ENCODE peak calls at places on chromosome 21, in five cellular contexts. H is A673, N is HEK293T, L is HTR-8/SVneo, S is brain microvascular endothelial cell. W is an unnamed sample.

GRCh38 chr21:32206631-32207030 is 72.2 kb downstream of the MIS18A start:
- DNase-seq in H (peak; percentile 5), N (no peak), L (no peak), S (no peak), W (no peak)

GRCh38 chr21:16071082-16071481 is 341.3 kb downstream of the USP25 start:
- DNase-seq in H (peak; percentile 60), N (no peak), L (no peak), S (no peak), W (no peak)

GRCh38 chr21:20443558-20444155 is 554.6 kb upstream of the NCAM2 start:
- DNase-seq in H (peak; percentile 6), N (peak; percentile 17), L (no peak), S (no peak), W (no peak)

GRCh38 chr21:44455524-44456206 is 355 bp downstream of the LRRC3 start:
- DNase-seq in H (peak; percentile 49), N (peak; percentile 59), L (peak; percentile 56), S (no peak), W (no peak)

GRCh38 chr21:38831526-38832467 is 26.1 kb downstream of the ETS2 start:
- DNase-seq in H (peak; percentile 60), N (no peak), L (peak; percentile 72), S (peak; percentile 96), W (peak; percentile 93)

GRCh38 chr21:26405735-26406361 is 167.2 kb downstream of the CYYR1 start:
- DNase-seq in H (peak; percentile 59), N (peak; percentile 22), L (peak; percentile 67), S (peak; percentile 84), W (peak; percentile 91)

GRCh38 chr21:46111857-46112730 is 14.2 kb downstream of the COL6A2 start:
- DNase-seq in H (no peak), N (no peak), L (no peak), S (no peak), W (no peak)

GRCh38 chr21:27321791-27322190 is 354.9 kb upstream of the ADAMTS5 start:
- DNase-seq in H (no peak), N (no peak), L (no peak), S (no peak), W (no peak)

GRCh38 chr21:16279658-16280581 is 550.1 kb downstream of the USP25 start:
- DNase-seq in H (no peak), N (peak; percentile 45), L (no peak), S (peak; percentile 71), W (peak; percentile 29)

GRCh38 chr21:34335316-34335715 is 28.5 kb upstream of the KCNE2 start:
- DNase-seq in H (no peak), N (no peak), L (no peak), S (no peak), W (no peak)

GRCh38 chr21:22120616-22121266 is 1122.5 kb downstream of the NCAM2 start:
- DNase-seq in H (peak; percentile 23), N (peak; percentile 6), L (no peak), S (no peak), W (peak; percentile 22)

GRCh38 chr21:35144978-35145377 is 95.9 kb upstream of the RUNX1 start:
- DNase-seq in H (no peak), N (no peak), L (no peak), S (no peak), W (no peak)

GRCh38 chr21:30340714-30341573 is 3.5 kb upstream of the KRTAP27-1 start:
- DNase-seq in H (peak; percentile 50), N (peak; percentile 56), L (peak; percentile 10), S (peak; percentile 46), W (peak; percentile 2)

GRCh38 chr21:35578831-35579470 is 481.4 kb downstream of the SETD4 start:
- DNase-seq in H (no peak), N (no peak), L (no peak), S (no peak), W (peak; percentile 20)

GRCh38 chr21:35252831-35253230 is 203.7 kb upstream of the RUNX1 start:
- DNase-seq in H (no peak), N (no peak), L (no peak), S (no peak), W (peak; percentile 97)

GRCh38 chr21:45640888-45641479 is 2.5 kb upstream of the PCBP3 start:
- DNase-seq in H (peak; percentile 86), N (no peak), L (no peak), S (peak; percentile 61), W (no peak)

GRCh38 chr21:43294194-43294902 is 125.5 kb downstream of the CRYAA start:
- DNase-seq in H (no peak), N (no peak), L (no peak), S (no peak), W (no peak)

GRCh38 chr21:45895778-45896370 is 85.7 kb upstream of the COL6A1 start:
- DNase-seq in H (no peak), N (no peak), L (no peak), S (no peak), W (no peak)

GRCh38 chr21:39141502-39141901 is 41.7 kb downstream of the PSMG1 start:
- DNase-seq in H (no peak), N (no peak), L (no peak), S (no peak), W (peak; percentile 32)

GRCh38 chr21:29299906-29300546 is 1.3 kb downstream of the BACH1 start:
- DNase-seq in H (peak; percentile 83), N (peak; percentile 33), L (peak; percentile 48), S (peak; percentile 82), W (peak; percentile 86)